ENCODE peak calls at places on chromosomes 4 and X, in six cellular contexts. V, S, I, T, F and Z are unnamed samples.

GRCh38 chrX:30610050-30610449 is 32.5 kb upstream of the TASL start:
- DNase-seq in S (no peak), F (no peak), V (peak; percentile 14), T (no peak), I (no peak), Z (peak; percentile 14)

GRCh38 chrX:155611302-155611701 is 1.4 kb downstream of the TMLHE start:
- DNase-seq in T (no peak), V (no peak), S (no peak), I (no peak), F (no peak), Z (no peak)

GRCh38 chrX:1484638-1485019 is 31.9 kb upstream of the ASMTL start:
- DNase-seq in F (peak; percentile 87), T (no peak), V (no peak), S (no peak), I (no peak), Z (no peak)

GRCh38 chrX:128020701-128021100 is 31.5 kb downstream of the ACTRT1 start:
- DNase-seq in F (no peak), S (peak; percentile 12), I (no peak), T (no peak), V (peak; percentile 10), Z (peak; percentile 0)

GRCh38 chr4:44629280-44629866 is 22.1 kb downstream of the YIPF7 start:
- DNase-seq in T (no peak), F (peak; percentile 57), I (no peak), S (peak; percentile 68), V (peak; percentile 59), Z (peak; percentile 57)

GRCh38 chr4:39346856-39347519 is 19.2 kb downstream of the RFC1 start:
- DNase-seq in T (no peak), I (no peak), S (no peak), F (no peak), V (no peak), Z (no peak)

GRCh38 chr4:142582340-142582739 is 263.8 kb downstream of the INPP4B start:
- DNase-seq in T (no peak), I (no peak), F (no peak), V (no peak), S (no peak), Z (no peak)

GRCh38 chrX:29257516-29257915 is 670.3 kb downstream of the IL1RAPL1 start:
- DNase-seq in S (peak; percentile 65), V (peak; percentile 79), T (no peak), I (no peak), F (no peak), Z (peak; percentile 47)

GRCh38 chr4:183396187-183396738 is 48.2 kb upstream of the CDKN2AIP start:
- DNase-seq in S (no peak), F (no peak), I (no peak), V (no peak), T (no peak), Z (peak; percentile 15)

GRCh38 chr4:163701915-163702314 is 207.4 kb downstream of the TMA16 start:
- DNase-seq in I (no peak), V (no peak), S (no peak), T (no peak), F (no peak), Z (peak; percentile 61)

GRCh38 chrX:55007633-55008032 is 7.5 kb downstream of the APEX2 start:
- DNase-seq in I (no peak), T (no peak), F (no peak), S (peak; percentile 74), V (peak; percentile 73), Z (peak; percentile 65)

GRCh38 chr4:159248383-159249178 is 145.7 kb downstream of the RAPGEF2 start:
- DNase-seq in F (no peak), I (no peak), V (peak; percentile 85), T (no peak), S (peak; percentile 87), Z (peak; percentile 92)

GRCh38 chrX:69155786-69156520 is 9.3 kb downstream of the PJA1 start:
- DNase-seq in V (no peak), S (no peak), T (no peak), I (no peak), F (no peak), Z (no peak)

GRCh38 chr4:83237591-83237990 is 47.0 kb downstream of the COQ2 start:
- DNase-seq in T (no peak), V (no peak), F (peak; percentile 47), S (no peak), I (no peak), Z (no peak)

GRCh38 chr4:92305148-92305877 is 1.5 kb downstream of the GRID2 start:
- DNase-seq in F (no peak), I (no peak), T (peak; percentile 69), S (peak; percentile 62), V (peak; percentile 37), Z (peak; percentile 3)

GRCh38 chr4:72779256-72779655 is 210.2 kb upstream of the ADAMTS3 start:
- DNase-seq in F (no peak), S (peak; percentile 45), V (peak; percentile 39), T (no peak), I (no peak), Z (peak; percentile 51)

GRCh38 chrX:39725928-39726619 is 371.7 kb downstream of the BCOR start:
- DNase-seq in V (peak; percentile 83), S (peak; percentile 93), T (no peak), F (no peak), I (no peak), Z (peak; percentile 86)

GRCh38 chrX:43655151-43655676 is 885 bp upstream of the MAOA start:
- DNase-seq in S (peak; percentile 56), F (no peak), I (no peak), V (peak; percentile 31), T (peak; percentile 60), Z (peak; percentile 44)

DNA sequence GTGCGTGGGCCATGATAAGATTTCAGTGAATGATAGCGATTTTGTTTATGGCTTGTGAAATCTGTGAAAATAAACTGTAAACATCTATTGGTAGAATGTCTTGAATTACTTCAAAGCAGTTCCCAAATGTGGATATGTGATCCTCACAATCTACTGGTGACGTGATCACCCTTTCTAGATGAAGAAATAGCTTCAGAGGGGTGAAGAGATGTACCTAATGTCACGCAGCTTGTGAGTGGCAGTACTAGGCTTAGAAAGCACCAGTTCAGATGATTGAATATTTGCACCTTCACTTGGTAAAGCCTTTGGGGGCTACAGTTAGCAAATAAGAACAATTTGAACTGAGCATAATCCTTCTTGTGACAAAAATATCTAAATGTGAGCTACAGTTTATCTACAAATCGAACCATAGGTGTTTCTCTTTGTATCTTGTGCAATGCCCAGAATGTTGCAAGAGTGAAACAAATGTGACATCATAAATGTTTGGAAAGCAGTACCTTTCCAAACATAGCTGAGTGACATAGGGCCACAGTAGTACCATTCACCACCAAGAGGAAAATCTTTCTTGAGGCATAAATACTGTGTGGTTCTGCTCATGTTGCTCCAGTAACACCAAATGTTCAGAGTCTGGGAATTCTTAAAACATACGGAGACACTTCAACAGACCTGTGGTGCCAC is 14.2 kb downstream of the PAK3 start:
- DNase-seq in S (no peak), V (no peak), T (no peak), F (no peak), I (no peak), Z (no peak)
- TF ChIP-seq CTCF in S (no peak), V (no peak), T (no peak), F (no peak), I (no peak), Z (no peak)

GRCh38 chr4:3021627-3022026 is 52.7 kb downstream of the HTT-AS start:
- DNase-seq in I (peak; percentile 42), T (no peak), V (no peak), S (no peak), F (no peak), Z (no peak)
- H3K4me3 ChIP-seq in I (no peak overlapping the region), T (no peak overlapping the region), V (no peak overlapping the region), S (no peak overlapping the region), F (no peak overlapping the region), Z (no peak overlapping the region)

DNA sequence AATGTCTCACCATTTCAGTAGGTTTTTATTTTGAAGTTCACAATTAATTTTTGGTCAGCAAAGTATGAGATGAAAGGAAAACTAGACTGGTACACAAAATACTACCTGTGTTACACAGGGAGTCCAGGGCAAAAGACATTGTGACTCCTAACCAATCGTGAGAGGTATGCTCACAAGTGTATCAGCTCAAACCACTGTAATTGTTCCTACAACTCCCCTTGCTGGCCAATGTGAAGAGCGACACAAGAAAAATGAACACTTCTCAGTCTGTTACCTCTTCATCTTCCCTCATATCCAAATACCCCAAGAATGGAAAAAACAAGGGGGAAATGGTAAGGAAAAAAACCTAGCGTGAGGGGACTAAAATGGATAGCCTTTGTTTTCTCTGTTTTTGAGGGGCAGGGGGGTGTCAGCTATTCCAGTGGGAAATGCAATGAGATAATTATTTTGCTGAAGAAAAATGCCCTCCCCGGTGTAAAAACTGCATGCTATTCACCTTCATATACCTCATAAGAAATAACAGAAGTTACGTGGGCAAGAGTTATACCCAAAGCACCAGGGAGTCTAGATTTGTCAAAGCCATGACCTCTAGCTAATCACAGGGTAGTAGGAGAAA is 30.6 kb upstream of the NSUN7 start:
- DNase-seq in I (no peak), F (peak; percentile 71), V (peak; percentile 72), T (no peak), S (peak; percentile 78), Z (peak; percentile 69)
- TF ChIP-seq CTCF in I (peak; percentile 39), F (peak; percentile 84), V (peak; percentile 69), T (peak; percentile 14), S (peak; percentile 74), Z (peak; percentile 69)

GRCh38 chr4:85474356-85474755 is 594 bp upstream of the ARHGAP24 start:
- DNase-seq in F (no peak), T (no peak), I (no peak), V (no peak), S (no peak), Z (peak; percentile 66)
- H3K4me3 ChIP-seq in F (no peak overlapping the region), T (peak overlapping the region; percentile 74), I (peak overlapping the region; percentile 63), V (peak overlapping the region; percentile 78), S (peak overlapping the region; percentile 79), Z (peak overlapping the region; percentile 89)

GRCh38 chr4:173195132-173195531 is 26.5 kb downstream of the GALNT7 start:
- DNase-seq in T (no peak), S (no peak), I (no peak), V (no peak), F (no peak), Z (no peak)

GRCh38 chr4:173191623-173192041 is 23.0 kb downstream of the GALNT7 start:
- DNase-seq in I (no peak), F (no peak), S (peak; percentile 45), T (no peak), V (peak; percentile 20), Z (peak; percentile 26)

GRCh38 chr4:173195708-173196107 is 27.1 kb downstream of the GALNT7 start:
- DNase-seq in T (no peak), V (no peak), S (no peak), F (no peak), I (no peak), Z (no peak)

GRCh38 chr4:173194175-173194574 is 25.6 kb downstream of the GALNT7 start:
- DNase-seq in S (no peak), I (no peak), T (no peak), V (no peak), F (no peak), Z (no peak)

DNA sequence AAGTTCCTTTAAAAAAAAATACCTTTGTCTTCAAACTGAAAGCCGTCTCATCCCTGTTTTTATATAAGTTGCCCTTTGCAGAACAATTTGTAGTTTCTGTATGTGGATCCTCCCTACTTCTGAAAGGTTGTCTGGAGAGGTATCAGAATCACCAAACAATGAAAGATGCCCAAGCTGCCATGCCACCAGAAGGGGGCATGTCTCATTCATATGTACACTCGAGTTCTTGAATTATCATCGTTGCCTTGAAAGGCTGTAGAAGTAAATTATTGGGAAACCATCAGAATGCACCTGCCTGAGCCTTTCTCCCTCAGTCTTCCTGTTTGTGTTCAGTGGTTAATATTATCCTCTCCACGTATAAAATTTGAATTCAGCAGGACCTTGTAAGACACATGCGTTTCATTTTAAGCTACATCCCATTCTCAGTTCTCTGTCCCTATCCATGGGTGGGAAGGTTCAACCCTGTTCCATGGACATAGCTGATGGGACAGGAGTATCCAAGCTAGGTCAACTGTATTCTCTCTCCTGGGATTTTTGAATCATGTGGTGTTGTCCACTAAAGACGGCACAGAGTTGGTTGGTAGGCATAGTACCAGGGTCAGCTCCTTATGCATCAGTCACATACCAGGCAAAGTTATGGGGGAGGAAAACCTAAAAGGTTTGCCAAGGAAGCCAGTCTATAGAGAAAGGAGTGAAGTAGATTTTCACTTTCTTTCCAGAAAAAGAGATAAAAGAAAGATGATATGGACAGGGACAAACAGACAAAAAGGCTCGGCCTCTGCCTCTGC is 24.0 kb downstream of the GALNT7 start:
- DNase-seq in T (no peak), I (no peak), S (no peak), F (no peak), V (no peak), Z (no peak)
- TF ChIP-seq CTCF in T (no peak), I (no peak), S (peak; percentile 2), F (peak; percentile 62), V (no peak), Z (peak; percentile 19)